ENCODE peak calls at places on chromosome 10, in eight cellular contexts. C, X, E, U, F, D, Q and L are unnamed samples.

GRCh38 chr10:132907901-132908620 is 34.3 kb downstream of the CFAP46 start:
- DNase-seq in C (no peak), X (no peak), E (no peak), U (no peak), F (no peak), D (no peak), Q (no peak), L (peak)

GRCh38 chr10:69409176-69409495 is 7.6 kb downstream of the TACR2 start:
- DNase-seq in C (no peak), X (peak), E (no peak), U (no peak), F (no peak), D (no peak), Q (no peak), L (no peak)

GRCh38 chr10:26408858-26409494 is 29.2 kb upstream of the APBB1IP start:
- DNase-seq in C (no peak), X (no peak), E (no peak), U (no peak), F (no peak), D (no peak), Q (no peak), L (no peak)

GRCh38 chr10:33993917-33994316 is 659.5 kb upstream of the NRP1 start:
- DNase-seq in C (no peak), X (no peak), E (no peak), U (no peak), F (no peak), D (no peak), Q (no peak), L (no peak)

GRCh38 chr10:108250954-108251620 is 1086.6 kb upstream of the SORCS1 start:
- DNase-seq in C (peak), X (no peak), E (no peak), U (no peak), F (no peak), D (no peak), Q (no peak), L (no peak)

GRCh38 chr10:70575874-70576802 is 26.4 kb downstream of the PRF1 start:
- DNase-seq in C (peak), X (peak), E (peak), U (no peak), F (peak), D (no peak), Q (no peak), L (no peak)

GRCh38 chr10:11468126-11468742 is 143.2 kb downstream of the USP6NL start:
- DNase-seq in C (peak), X (no peak), E (no peak), U (no peak), F (no peak), D (no peak), Q (no peak), L (no peak)

GRCh38 chr10:127195571-127196226 is 692 bp downstream of the INSYN2A start:
- DNase-seq in C (peak), X (no peak), E (no peak), U (no peak), F (peak), D (peak), Q (no peak), L (peak)

GRCh38 chr10:71889388-71889987 is 38.4 kb upstream of the PSAP start:
- DNase-seq in C (no peak), X (no peak), E (no peak), U (no peak), F (no peak), D (peak), Q (no peak), L (no peak)

GRCh38 chr10:125823663-125824251 is 411 bp downstream of the BCCIP start:
- DNase-seq in C (no peak), X (no peak), E (peak), U (no peak), F (no peak), D (peak), Q (no peak), L (no peak)

GRCh38 chr10:34995925-34996324 is 94.2 kb downstream of the CUL2 start:
- DNase-seq in C (no peak), X (no peak), E (no peak), U (no peak), F (peak), D (peak), Q (no peak), L (peak)

GRCh38 chr10:48390933-48391845 is 84.7 kb downstream of the MAPK8 start:
- DNase-seq in C (peak), X (no peak), E (peak), U (no peak), F (no peak), D (no peak), Q (peak), L (no peak)

GRCh38 chr10:132185601-132186487 is 904 bp upstream of the DPYSL4 start:
- DNase-seq in C (no peak), X (no peak), E (peak), U (no peak), F (peak), D (peak), Q (peak), L (peak)

GRCh38 chr10:128103229-128103714 is 23.0 kb downstream of the MKI67 start:
- DNase-seq in C (no peak), X (no peak), E (no peak), U (no peak), F (no peak), D (no peak), Q (no peak), L (no peak)

GRCh38 chr10:11379771-11380170 is 231.7 kb downstream of the USP6NL start:
- DNase-seq in C (no peak), X (no peak), E (no peak), U (no peak), F (no peak), D (no peak), Q (no peak), L (no peak)

GRCh38 chr10:106582291-106582690 is 582.2 kb downstream of the SORCS1 start:
- DNase-seq in C (peak), X (no peak), E (no peak), U (no peak), F (peak), D (no peak), Q (no peak), L (no peak)

GRCh38 chr10:29613791-29614190 is 21.0 kb downstream of the SVIL start:
- DNase-seq in C (no peak), X (no peak), E (no peak), U (no peak), F (no peak), D (no peak), Q (no peak), L (no peak)

GRCh38 chr10:103186128-103186527 is 6.9 kb downstream of the NT5C2 start:
- DNase-seq in C (peak), X (no peak), E (no peak), U (no peak), F (no peak), D (no peak), Q (no peak), L (no peak)

GRCh38 chr10:89069589-89069988 is 79.0 kb downstream of the FAS start:
- DNase-seq in C (no peak), X (no peak), E (no peak), U (no peak), F (no peak), D (no peak), Q (no peak), L (no peak)

GRCh38 chr10:110642980-110643655 is 1.0 kb upstream of the RBM20 start:
- DNase-seq in C (no peak), X (no peak), E (no peak), U (no peak), F (peak), D (peak), Q (no peak), L (peak)

GRCh38 chr10:111598433-111599059 is 521.7 kb downstream of the ADRA2A start:
- DNase-seq in C (peak), X (peak), E (peak), U (no peak), F (peak), D (peak), Q (no peak), L (peak)

GRCh38 chr10:3935933-3936359 is 150.9 kb upstream of the KLF6 start:
- DNase-seq in C (no peak), X (no peak), E (peak), U (no peak), F (no peak), D (no peak), Q (no peak), L (no peak)

GRCh38 chr10:58651040-58651439 is 138.4 kb downstream of the BICC1 start:
- DNase-seq in C (no peak), X (no peak), E (peak), U (no peak), F (no peak), D (no peak), Q (no peak), L (no peak)

GRCh38 chr10:3210251-3210650 is 37.7 kb upstream of the PITRM1 start:
- DNase-seq in C (no peak), X (no peak), E (no peak), U (no peak), F (no peak), D (no peak), Q (no peak), L (no peak)

GRCh38 chr10:94277450-94277849 is 85.3 kb downstream of the NOC3L start:
- DNase-seq in C (no peak), X (no peak), E (no peak), U (no peak), F (no peak), D (no peak), Q (no peak), L (no peak)

GRCh38 chr10:17523917-17524316 is 69.5 kb upstream of the ST8SIA6 start:
- DNase-seq in C (no peak), X (no peak), E (no peak), U (no peak), F (no peak), D (no peak), Q (no peak), L (no peak)

GRCh38 chr10:3764626-3765375 is 20.2 kb downstream of the KLF6 start:
- DNase-seq in C (no peak), X (peak), E (no peak), U (no peak), F (no peak), D (no peak), Q (no peak), L (no peak)

GRCh38 chr10:119479532-119479931 is 63.0 kb downstream of the RGS10 start:
- DNase-seq in C (no peak), X (no peak), E (no peak), U (no peak), F (peak), D (peak), Q (no peak), L (no peak)

GRCh38 chr10:86889997-86890396 is 67.4 kb downstream of the MMRN2 start:
- DNase-seq in C (no peak), X (no peak), E (no peak), U (no peak), F (no peak), D (no peak), Q (no peak), L (no peak)

GRCh38 chr10:133358162-133358919 is 522 bp upstream of the FUOM start:
- DNase-seq in C (no peak), X (no peak), E (peak), U (no peak), F (no peak), D (peak), Q (peak), L (no peak)

GRCh38 chr10:71610651-71611050 is 108.9 kb downstream of the C10orf105 start:
- DNase-seq in C (no peak), X (no peak), E (no peak), U (no peak), F (no peak), D (no peak), Q (no peak), L (no peak)

GRCh38 chr10:133134411-133135115 is 25.5 kb upstream of the KNDC1 start:
- DNase-seq in C (no peak), X (no peak), E (no peak), U (no peak), F (no peak), D (no peak), Q (no peak), L (no peak)

GRCh38 chr10:102633282-102633681 is 11.0 kb upstream of the TRIM8 start:
- DNase-seq in C (peak), X (peak), E (peak), U (no peak), F (no peak), D (no peak), Q (peak), L (no peak)

GRCh38 chr10:6597478-6597877 is 17.4 kb upstream of the PRKCQ start:
- DNase-seq in C (no peak), X (no peak), E (no peak), U (no peak), F (no peak), D (no peak), Q (no peak), L (no peak)

GRCh38 chr10:94299417-94299816 is 63.3 kb downstream of the NOC3L start:
- DNase-seq in C (peak), X (peak), E (peak), U (no peak), F (no peak), D (no peak), Q (peak), L (no peak)

GRCh38 chr10:24645784-24646183 is 77.9 kb downstream of the ARHGAP21 start:
- DNase-seq in C (peak), X (peak), E (no peak), U (no peak), F (no peak), D (no peak), Q (no peak), L (no peak)

GRCh38 chr10:17880596-17880995 is 71.1 kb upstream of the SLC39A12 start:
- DNase-seq in C (no peak), X (no peak), E (no peak), U (no peak), F (no peak), D (no peak), Q (no peak), L (no peak)

GRCh38 chr10:62093863-62094291 is 174.8 kb downstream of the RTKN2 start:
- DNase-seq in C (peak), X (no peak), E (peak), U (peak), F (no peak), D (no peak), Q (peak), L (no peak)

GRCh38 chr10:5976689-5977470 is 463 bp downstream of the IL15RA start:
- DNase-seq in C (peak), X (peak), E (no peak), U (no peak), F (peak), D (peak), Q (peak), L (peak)